ENCODE peak calls at places on chromosome 2, in seven cellular contexts. S, E, L, V, B, X and A are unnamed samples.

GRCh38 chr2:170524828-170525565 is 190.1 kb upstream of the SP5 start:
- DNase-seq in S (no peak), E (no peak), L (no peak), V (no peak), B (no peak), X (no peak), A (no peak)

GRCh38 chr2:57614988-57615387 is 431.6 kb upstream of the VRK2 start:
- DNase-seq in S (no peak), E (no peak), L (no peak), V (no peak), B (no peak), X (no peak), A (no peak)

GRCh38 chr2:220509921-220510320 is 882.5 kb downstream of the SLC4A3 start:
- DNase-seq in S (no peak), E (no peak), L (no peak), V (no peak), B (no peak), X (no peak), A (no peak)

GRCh38 chr2:1769703-1770422 is 25.5 kb upstream of the PXDN start:
- DNase-seq in S (peak), E (peak), L (peak), V (peak), B (peak), X (peak), A (peak)

GRCh38 chr2:46163804-46164569 is 133.2 kb upstream of the EPAS1 start:
- DNase-seq in S (no peak), E (no peak), L (peak), V (no peak), B (no peak), X (no peak), A (no peak)

GRCh38 chr2:222627764-222628163 is 28.1 kb downstream of the FARSB start:
- DNase-seq in S (no peak), E (no peak), L (no peak), V (no peak), B (no peak), X (no peak), A (no peak)

GRCh38 chr2:203763425-203764272 is 57.2 kb downstream of the CD28 start:
- DNase-seq in S (no peak), E (no peak), L (no peak), V (no peak), B (no peak), X (no peak), A (no peak)

GRCh38 chr2:101699191-101699938 is 1.9 kb downstream of the MAP4K4 start:
- DNase-seq in S (no peak), E (peak), L (no peak), V (no peak), B (peak), X (no peak), A (no peak)

GRCh38 chr2:180033993-180034894 is 27.1 kb upstream of the CWC22 start:
- DNase-seq in S (peak), E (no peak), L (no peak), V (no peak), B (no peak), X (no peak), A (no peak)

GRCh38 chr2:180110469-180110868 is 103.4 kb upstream of the CWC22 start:
- DNase-seq in S (no peak), E (no peak), L (no peak), V (no peak), B (no peak), X (no peak), A (no peak)

GRCh38 chr2:86622878-86623548 is 652 bp downstream of the RNF103 start:
- DNase-seq in S (peak), E (no peak), L (peak), V (no peak), B (peak), X (no peak), A (peak)

GRCh38 chr2:220334210-220334609 is 706.8 kb downstream of the SLC4A3 start:
- DNase-seq in S (no peak), E (no peak), L (no peak), V (no peak), B (no peak), X (no peak), A (no peak)

GRCh38 chr2:111102216-111102615 is 18.5 kb upstream of the BCL2L11 start:
- DNase-seq in S (no peak), E (no peak), L (no peak), V (no peak), B (no peak), X (no peak), A (no peak)

GRCh38 chr2:191740776-191741175 is 62.8 kb downstream of the NABP1 start:
- DNase-seq in S (no peak), E (no peak), L (no peak), V (no peak), B (no peak), X (no peak), A (no peak)

GRCh38 chr2:143835481-143835880 is 684.4 kb downstream of the ZEB2 start:
- DNase-seq in S (no peak), E (no peak), L (no peak), V (no peak), B (no peak), X (no peak), A (no peak)

GRCh38 chr2:190722825-190723224 is 73.9 kb downstream of the NAB1 start:
- DNase-seq in S (no peak), E (no peak), L (no peak), V (no peak), B (no peak), X (no peak), A (no peak)

GRCh38 chr2:236955675-236956618 is 129.7 kb upstream of the COPS8 start:
- DNase-seq in S (no peak), E (no peak), L (no peak), V (peak), B (no peak), X (no peak), A (no peak)

GRCh38 chr2:201515573-201516246 is 64.2 kb downstream of the STRADB start:
- DNase-seq in S (no peak), E (no peak), L (no peak), V (no peak), B (no peak), X (no peak), A (no peak)

GRCh38 chr2:75647771-75648170 is 1.2 kb downstream of the MRPL19 start:
- DNase-seq in S (no peak), E (peak), L (no peak), V (no peak), B (no peak), X (no peak), A (no peak)

GRCh38 chr2:237474511-237474911 is 12.5 kb upstream of the MLPH start:
- DNase-seq in S (no peak), E (no peak), L (no peak), V (no peak), B (no peak), X (no peak), A (peak)

GRCh38 chr2:232315049-232315922 is 63.3 kb upstream of the ALPP start:
- DNase-seq in S (no peak), E (peak), L (no peak), V (no peak), B (peak), X (no peak), A (no peak)

GRCh38 chr2:120684691-120685402 is 50.8 kb upstream of the GLI2 start:
- DNase-seq in S (no peak), E (no peak), L (no peak), V (no peak), B (no peak), X (no peak), A (no peak)

GRCh38 chr2:220855296-220855695 is 716.8 kb downstream of the EPHA4 start:
- DNase-seq in S (no peak), E (no peak), L (no peak), V (no peak), B (no peak), X (no peak), A (no peak)

GRCh38 chr2:12105180-12105579 is 358.7 kb downstream of the LPIN1 start:
- DNase-seq in S (no peak), E (no peak), L (no peak), V (no peak), B (no peak), X (no peak), A (no peak)

GRCh38 chr2:26570083-26570430 is 71.1 kb downstream of the CIB4 start:
- DNase-seq in S (no peak), E (no peak), L (no peak), V (no peak), B (no peak), X (no peak), A (no peak)

GRCh38 chr2:183037281-183037659 is 987 bp downstream of the NCKAP1 start:
- DNase-seq in S (no peak), E (no peak), L (no peak), V (peak), B (peak), X (peak), A (no peak)

GRCh38 chr2:198471291-198471690 is 666.9 kb downstream of the PLCL1 start:
- DNase-seq in S (no peak), E (peak), L (no peak), V (no peak), B (no peak), X (no peak), A (no peak)

GRCh38 chr2:17482651-17483050 is 35.6 kb downstream of the RAD51AP2 start:
- DNase-seq in S (no peak), E (no peak), L (no peak), V (peak), B (no peak), X (no peak), A (no peak)

GRCh38 chr2:16635796-16636699 is 29.6 kb downstream of the CYRIA start:
- DNase-seq in S (no peak), E (peak), L (no peak), V (no peak), B (no peak), X (no peak), A (peak)

GRCh38 chr2:232843860-232844259 is 26.2 kb upstream of the SNORC start:
- DNase-seq in S (no peak), E (peak), L (no peak), V (no peak), B (no peak), X (no peak), A (no peak)

GRCh38 chr2:86790134-86790827 is 432 bp downstream of the CD8A start:
- DNase-seq in S (peak), E (no peak), L (peak), V (no peak), B (no peak), X (no peak), A (peak)

GRCh38 chr2:218962859-218963492 is 3.5 kb downstream of the CDK5R2 start:
- DNase-seq in S (peak), E (peak), L (peak), V (peak), B (no peak), X (peak), A (peak)

GRCh38 chr2:239693330-239693729 is 292.5 kb upstream of the HDAC4 start:
- DNase-seq in S (no peak), E (no peak), L (no peak), V (no peak), B (no peak), X (no peak), A (no peak)
- TF ChIP-seq MAX in S (no peak), E (no peak), L (no peak), V (no peak), B (no peak), X (no peak), A (no peak)

DNA sequence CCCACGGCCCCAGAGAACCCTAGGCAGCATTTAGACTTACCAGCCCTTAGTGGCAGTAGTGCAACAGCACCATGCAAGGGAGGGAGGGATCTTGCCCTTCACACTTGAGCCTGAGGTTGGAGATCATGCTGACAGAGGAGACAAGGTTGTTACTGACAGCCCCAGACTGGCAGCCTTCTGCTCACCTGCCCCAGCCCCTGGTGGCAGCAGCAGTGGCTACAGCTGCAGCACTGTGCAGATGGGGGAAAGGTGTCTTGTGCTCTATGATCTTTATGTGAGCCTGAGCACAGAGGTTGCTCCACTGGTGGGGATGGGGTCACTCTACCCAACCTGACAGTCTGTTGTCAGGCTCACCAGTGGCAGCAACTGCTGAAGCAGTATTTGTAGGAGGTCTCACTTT is 501.2 kb upstream of the LRRTM4 start:
- DNase-seq in S (peak), E (no peak), L (no peak), V (no peak), B (no peak), X (no peak), A (no peak)
- TF ChIP-seq MAX in S (no peak), E (no peak), L (no peak), V (no peak), B (no peak), X (no peak), A (no peak)

GRCh38 chr2:126655066-126655465 is 892 bp upstream of the GYPC start:
- DNase-seq in S (no peak), E (peak), L (no peak), V (no peak), B (no peak), X (no peak), A (peak)

GRCh38 chr2:126657636-126658315 is 1.8 kb downstream of the GYPC start:
- DNase-seq in S (peak), E (peak), L (peak), V (no peak), B (peak), X (peak), A (no peak)

GRCh38 chr2:126656311-126657145 is 570 bp downstream of the GYPC start:
- DNase-seq in S (peak), E (peak), L (no peak), V (no peak), B (no peak), X (no peak), A (no peak)

GRCh38 chr2:126657146-126657635 is 1.2 kb downstream of the GYPC start:
- DNase-seq in S (peak), E (peak), L (no peak), V (no peak), B (no peak), X (no peak), A (no peak)

GRCh38 chr2:126655500-126656310 is at the start of gene GYPC:
- DNase-seq in S (peak), E (peak), L (no peak), V (no peak), B (no peak), X (no peak), A (no peak)
- TF ChIP-seq MAX in S (no peak), E (no peak), L (no peak), V (no peak), B (no peak), X (no peak), A (no peak)

GRCh38 chr2:217451634-217452033 is 551.2 kb downstream of the TNS1 start:
- DNase-seq in S (no peak), E (no peak), L (peak), V (peak), B (peak), X (no peak), A (no peak)
- TF ChIP-seq MAX in S (no peak), E (no peak), L (no peak), V (no peak), B (no peak), X (no peak), A (no peak)

DNA sequence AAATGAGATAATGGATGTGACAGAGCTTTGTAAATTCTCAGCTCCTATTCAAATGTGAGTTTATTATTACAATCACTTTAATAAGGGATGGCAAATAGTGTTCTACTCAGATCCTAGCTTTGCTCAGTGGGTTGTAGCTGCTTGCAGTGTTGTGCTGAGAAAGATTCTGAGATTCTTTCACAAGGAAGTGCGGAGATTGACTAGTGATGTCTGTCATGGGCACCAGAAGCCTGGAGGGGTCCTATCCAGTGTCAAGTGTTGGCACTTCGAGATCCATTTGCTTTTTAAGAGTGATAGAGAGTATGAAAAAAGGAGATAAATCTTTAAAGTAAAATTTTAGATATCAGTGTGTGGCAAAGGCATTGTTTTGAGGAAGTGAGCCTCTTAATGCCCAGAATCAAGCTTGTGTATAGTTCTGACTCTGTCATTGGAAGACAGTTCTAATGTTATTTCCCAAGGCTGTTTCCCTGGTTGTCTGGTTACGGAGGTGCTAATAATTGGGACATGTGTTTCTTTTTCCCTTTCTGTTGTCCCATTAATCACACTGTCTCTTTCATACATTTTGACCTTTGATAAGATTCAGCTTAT is 181.7 kb upstream of the SPRED2 start:
- DNase-seq in S (no peak), E (no peak), L (no peak), V (no peak), B (no peak), X (no peak), A (no peak)
- TF ChIP-seq MAX in S (no peak), E (no peak), L (no peak), V (no peak), B (no peak), X (no peak), A (no peak)

GRCh38 chr2:70828115-70828514 is 7.5 kb downstream of the CD207 start:
- DNase-seq in S (no peak), E (no peak), L (no peak), V (no peak), B (peak), X (no peak), A (no peak)
- TF ChIP-seq MAX in S (no peak), E (no peak), L (no peak), V (no peak), B (no peak), X (no peak), A (no peak)

DNA sequence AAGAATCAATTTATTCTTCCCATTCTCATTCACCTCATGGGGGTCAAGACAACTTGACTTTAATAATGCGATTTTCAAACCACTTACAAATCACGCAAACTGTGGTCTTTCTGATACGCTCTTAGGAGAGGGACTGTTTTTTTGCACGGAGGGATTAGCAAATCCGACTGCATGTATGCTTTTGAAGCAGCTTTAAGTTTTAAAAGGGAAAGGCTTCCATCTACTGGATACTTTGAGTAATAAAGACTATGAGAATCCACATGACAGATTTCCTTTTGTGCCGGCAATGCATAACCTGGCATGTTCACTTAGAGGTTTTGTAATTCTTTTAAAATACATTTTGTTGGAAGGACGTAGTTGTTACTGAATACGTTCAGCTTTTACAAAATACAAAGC is 322.9 kb upstream of the KCNJ3 start:
- DNase-seq in S (no peak), E (peak), L (peak), V (peak), B (peak), X (peak), A (peak)
- TF ChIP-seq MAX in S (no peak), E (no peak), L (no peak), V (no peak), B (no peak), X (no peak), A (no peak)

GRCh38 chr2:240420206-240420899 is 15.1 kb upstream of the GPC1 start:
- DNase-seq in S (peak), E (no peak), L (no peak), V (no peak), B (no peak), X (no peak), A (no peak)
- TF ChIP-seq MAX in S (no peak), E (no peak), L (no peak), V (no peak), B (no peak), X (no peak), A (no peak)

GRCh38 chr2:168584934-168585333 is 128.9 kb downstream of the CERS6 start:
- DNase-seq in S (no peak), E (no peak), L (no peak), V (no peak), B (no peak), X (no peak), A (no peak)
- TF ChIP-seq MAX in S (no peak), E (no peak), L (no peak), V (no peak), B (no peak), X (no peak), A (no peak)